ENCODE peak calls at places on chromosomes 13 and 19, in seven cellular contexts. One of them, this sample, is unnamed.

GRCh38 chr13:44299142-44299541 is 74.5 kb upstream of the SERP2 start:
- DNase-seq in PC-3: peak
- DNase-seq in neural progenitor cell: no peak
- DNase-seq in GM23248: no peak
- DNase-seq in MM.1S: no peak
- DNase-seq in GM23338: no peak
- DNase-seq in hepatocyte: no peak
- DNase-seq in this sample: no peak

GRCh38 chr19:48511321-48511731 is 309 bp downstream of the LMTK3 start:
- DNase-seq in PC-3: no peak
- DNase-seq in neural progenitor cell: peak
- DNase-seq in GM23248: no peak
- DNase-seq in MM.1S: no peak
- DNase-seq in GM23338: no peak
- DNase-seq in hepatocyte: no peak
- DNase-seq in this sample: no peak

GRCh38 chr19:49690656-49691242 is at the start of gene CPT1C:
- DNase-seq in PC-3: peak
- DNase-seq in neural progenitor cell: peak
- DNase-seq in GM23248: peak
- DNase-seq in MM.1S: no peak
- DNase-seq in GM23338: peak
- DNase-seq in hepatocyte: peak
- DNase-seq in this sample: no peak

GRCh38 chr13:29589234-29589633 is 6.3 kb downstream of the SLC7A1 start:
- DNase-seq in PC-3: no peak
- DNase-seq in neural progenitor cell: peak
- DNase-seq in GM23248: peak
- DNase-seq in MM.1S: no peak
- DNase-seq in GM23338: no peak
- DNase-seq in hepatocyte: no peak
- DNase-seq in this sample: no peak

GRCh38 chr13:110347535-110348308 is 40.6 kb downstream of the COL4A2 start:
- DNase-seq in PC-3: peak
- DNase-seq in neural progenitor cell: no peak
- DNase-seq in GM23248: peak
- DNase-seq in MM.1S: no peak
- DNase-seq in GM23338: no peak
- DNase-seq in hepatocyte: no peak
- DNase-seq in this sample: peak

GRCh38 chr13:113932060-113932459 is 41.8 kb downstream of the C13orf46 start:
- DNase-seq in PC-3: no peak
- DNase-seq in neural progenitor cell: no peak
- DNase-seq in GM23248: no peak
- DNase-seq in MM.1S: no peak
- DNase-seq in GM23338: no peak
- DNase-seq in hepatocyte: no peak
- DNase-seq in this sample: no peak

GRCh38 chr19:8194528-8195275 is 14.5 kb upstream of the CERS4 start:
- DNase-seq in PC-3: no peak
- DNase-seq in neural progenitor cell: no peak
- DNase-seq in GM23248: no peak
- DNase-seq in MM.1S: peak
- DNase-seq in GM23338: no peak
- DNase-seq in hepatocyte: no peak
- DNase-seq in this sample: no peak

GRCh38 chr19:54415208-54415900 is at the start of gene TTYH1:
- DNase-seq in PC-3: no peak
- DNase-seq in neural progenitor cell: peak
- DNase-seq in GM23248: no peak
- DNase-seq in MM.1S: no peak
- DNase-seq in GM23338: peak
- DNase-seq in hepatocyte: no peak
- DNase-seq in this sample: no peak

GRCh38 chr19:18013621-18014111 is 5.7 kb downstream of the ARRDC2 start:
- DNase-seq in PC-3: no peak
- DNase-seq in neural progenitor cell: peak
- DNase-seq in GM23248: no peak
- DNase-seq in MM.1S: peak
- DNase-seq in GM23338: no peak
- DNase-seq in hepatocyte: peak
- DNase-seq in this sample: no peak

GRCh38 chr13:112892759-112893569 is 76.0 kb upstream of the MCF2L start:
- DNase-seq in PC-3: no peak
- DNase-seq in neural progenitor cell: peak
- DNase-seq in GM23248: no peak
- DNase-seq in MM.1S: no peak
- DNase-seq in GM23338: no peak
- DNase-seq in hepatocyte: peak
- DNase-seq in this sample: no peak

GRCh38 chr13:97226788-97227627 is 4.9 kb downstream of the MBNL2 start:
- DNase-seq in PC-3: no peak
- DNase-seq in neural progenitor cell: no peak
- DNase-seq in GM23248: peak
- DNase-seq in MM.1S: peak
- DNase-seq in GM23338: peak
- DNase-seq in hepatocyte: peak
- DNase-seq in this sample: no peak

GRCh38 chr19:39078436-39079200 is 5.5 kb upstream of the ACP7 start:
- DNase-seq in PC-3: peak
- DNase-seq in neural progenitor cell: no peak
- DNase-seq in GM23248: peak
- DNase-seq in MM.1S: no peak
- DNase-seq in GM23338: no peak
- DNase-seq in hepatocyte: no peak
- DNase-seq in this sample: peak

GRCh38 chr13:113623491-113624234 is 34.3 kb downstream of the ATP4B start:
- DNase-seq in PC-3: no peak
- DNase-seq in neural progenitor cell: no peak
- DNase-seq in GM23248: peak
- DNase-seq in MM.1S: no peak
- DNase-seq in GM23338: no peak
- DNase-seq in hepatocyte: no peak
- DNase-seq in this sample: no peak

GRCh38 chr19:47446534-47447469 is 24.9 kb downstream of the SLC8A2 start:
- DNase-seq in PC-3: peak
- DNase-seq in neural progenitor cell: peak
- DNase-seq in GM23248: peak
- DNase-seq in MM.1S: no peak
- DNase-seq in GM23338: peak
- DNase-seq in hepatocyte: peak
- DNase-seq in this sample: peak

GRCh38 chr13:24632382-24633121 is 47.7 kb upstream of the ATP12A start:
- DNase-seq in PC-3: peak
- DNase-seq in neural progenitor cell: no peak
- DNase-seq in GM23248: peak
- DNase-seq in MM.1S: no peak
- DNase-seq in GM23338: no peak
- DNase-seq in hepatocyte: no peak
- DNase-seq in this sample: no peak

GRCh38 chr13:88411696-88412095 is 740.5 kb downstream of the SLITRK5 start:
- DNase-seq in PC-3: no peak
- DNase-seq in neural progenitor cell: no peak
- DNase-seq in GM23248: no peak
- DNase-seq in MM.1S: no peak
- DNase-seq in GM23338: no peak
- DNase-seq in hepatocyte: no peak
- DNase-seq in this sample: no peak

GRCh38 chr13:36332986-36333385 is 13.2 kb downstream of the SPART start:
- DNase-seq in PC-3: peak
- DNase-seq in neural progenitor cell: no peak
- DNase-seq in GM23248: peak
- DNase-seq in MM.1S: no peak
- DNase-seq in GM23338: no peak
- DNase-seq in hepatocyte: no peak
- DNase-seq in this sample: no peak

GRCh38 chr13:83829800-83830199 is 52.5 kb downstream of the SLITRK1 start:
- DNase-seq in PC-3: no peak
- DNase-seq in neural progenitor cell: no peak
- DNase-seq in GM23248: no peak
- DNase-seq in MM.1S: no peak
- DNase-seq in GM23338: no peak
- DNase-seq in hepatocyte: no peak
- DNase-seq in this sample: no peak

GRCh38 chr13:34779171-34779570 is 162.9 kb upstream of the NBEA start:
- DNase-seq in PC-3: no peak
- DNase-seq in neural progenitor cell: no peak
- DNase-seq in GM23248: no peak
- DNase-seq in MM.1S: no peak
- DNase-seq in GM23338: peak
- DNase-seq in hepatocyte: no peak
- DNase-seq in this sample: no peak

GRCh38 chr19:17149393-17150135 is 65.6 kb upstream of the USE1 start:
- DNase-seq in PC-3: no peak
- DNase-seq in neural progenitor cell: no peak
- DNase-seq in GM23248: no peak
- DNase-seq in MM.1S: no peak
- DNase-seq in GM23338: peak
- DNase-seq in hepatocyte: no peak
- DNase-seq in this sample: no peak

GRCh38 chr19:14347999-14348889 is 33.0 kb upstream of the ADGRE5 start:
- DNase-seq in PC-3: peak
- DNase-seq in neural progenitor cell: peak
- DNase-seq in GM23248: peak
- DNase-seq in MM.1S: peak
- DNase-seq in GM23338: peak
- DNase-seq in hepatocyte: peak
- DNase-seq in this sample: no peak

DNA sequence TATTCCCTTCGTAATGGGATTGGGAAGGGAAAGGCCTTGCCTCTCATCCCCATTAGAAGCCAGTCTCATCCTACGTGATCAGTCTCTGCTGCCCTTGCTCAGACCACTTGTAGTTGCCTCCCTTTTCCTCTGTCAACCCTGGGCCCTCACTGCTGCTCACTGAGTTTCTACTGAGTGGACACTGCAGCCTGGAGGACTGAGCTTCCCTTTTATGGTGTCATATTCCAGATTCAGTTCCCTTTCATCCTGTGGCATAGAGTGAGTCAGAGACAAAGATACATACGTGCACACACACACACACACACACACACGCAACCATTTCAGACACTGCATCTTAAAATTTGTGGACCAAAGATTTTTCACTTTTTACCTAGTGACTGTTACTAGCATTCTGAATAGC is 56.6 kb downstream of the COG3 start:
- DNase-seq in PC-3: peak
- DNase-seq in neural progenitor cell: no peak
- DNase-seq in GM23248: peak
- DNase-seq in MM.1S: no peak
- DNase-seq in GM23338: no peak
- DNase-seq in hepatocyte: peak
- DNase-seq in this sample: no peak
- TF ChIP-seq EZH2phosphoT487 in PC-3: no peak
- TF ChIP-seq EZH2phosphoT487 in neural progenitor cell: no peak
- TF ChIP-seq EZH2phosphoT487 in GM23248: no peak
- TF ChIP-seq EZH2phosphoT487 in MM.1S: no peak
- TF ChIP-seq EZH2phosphoT487 in GM23338: no peak
- TF ChIP-seq EZH2phosphoT487 in hepatocyte: no peak
- TF ChIP-seq EZH2phosphoT487 in this sample: no peak

GRCh38 chr19:41330476-41330875 is 20.5 kb downstream of the CCDC97 start:
- DNase-seq in PC-3: no peak
- DNase-seq in neural progenitor cell: no peak
- DNase-seq in GM23248: no peak
- DNase-seq in MM.1S: no peak
- DNase-seq in GM23338: no peak
- DNase-seq in hepatocyte: no peak
- DNase-seq in this sample: no peak
- TF ChIP-seq EZH2phosphoT487 in PC-3: no peak
- TF ChIP-seq EZH2phosphoT487 in neural progenitor cell: no peak
- TF ChIP-seq EZH2phosphoT487 in GM23248: no peak
- TF ChIP-seq EZH2phosphoT487 in MM.1S: no peak
- TF ChIP-seq EZH2phosphoT487 in GM23338: no peak
- TF ChIP-seq EZH2phosphoT487 in hepatocyte: no peak
- TF ChIP-seq EZH2phosphoT487 in this sample: no peak

GRCh38 chr13:26558912-26559485 is 1.5 kb downstream of the WASF3 start:
- DNase-seq in PC-3: no peak
- DNase-seq in neural progenitor cell: peak
- DNase-seq in GM23248: peak
- DNase-seq in MM.1S: no peak
- DNase-seq in GM23338: peak
- DNase-seq in hepatocyte: peak
- DNase-seq in this sample: no peak
- TF ChIP-seq EZH2phosphoT487 in PC-3: no peak
- TF ChIP-seq EZH2phosphoT487 in neural progenitor cell: no peak
- TF ChIP-seq EZH2phosphoT487 in GM23248: no peak
- TF ChIP-seq EZH2phosphoT487 in MM.1S: no peak
- TF ChIP-seq EZH2phosphoT487 in GM23338: no peak
- TF ChIP-seq EZH2phosphoT487 in hepatocyte: no peak
- TF ChIP-seq EZH2phosphoT487 in this sample: no peak

DNA sequence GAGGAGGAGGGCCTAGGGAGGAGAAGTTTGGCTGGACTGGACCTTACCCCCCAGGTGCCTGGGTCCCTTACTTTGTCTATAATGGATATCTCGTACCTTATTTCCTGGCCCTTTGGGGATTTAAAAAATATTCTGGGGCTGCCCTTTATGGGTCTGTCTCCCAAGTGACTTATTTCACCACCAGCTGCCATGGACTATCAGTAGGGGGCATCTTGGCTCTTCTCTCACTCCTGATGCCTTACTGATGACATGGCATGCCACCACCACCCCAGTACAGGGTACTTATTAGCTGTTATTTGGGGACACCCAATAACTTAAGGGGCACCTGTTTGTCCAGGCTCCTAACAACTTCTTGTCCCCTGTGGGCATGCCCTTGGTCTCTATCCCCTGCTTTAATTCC is 38.0 kb downstream of the NFIX start:
- DNase-seq in PC-3: peak
- DNase-seq in neural progenitor cell: no peak
- DNase-seq in GM23248: peak
- DNase-seq in MM.1S: no peak
- DNase-seq in GM23338: no peak
- DNase-seq in hepatocyte: no peak
- DNase-seq in this sample: no peak
- TF ChIP-seq EZH2phosphoT487 in PC-3: no peak
- TF ChIP-seq EZH2phosphoT487 in neural progenitor cell: no peak
- TF ChIP-seq EZH2phosphoT487 in GM23248: no peak
- TF ChIP-seq EZH2phosphoT487 in MM.1S: no peak
- TF ChIP-seq EZH2phosphoT487 in GM23338: no peak
- TF ChIP-seq EZH2phosphoT487 in hepatocyte: no peak
- TF ChIP-seq EZH2phosphoT487 in this sample: no peak